ENCODE peak calls at places on chromosomes 12 and 14, in eight cellular contexts. One of them, this sample, is unnamed.

GRCh38 chr14:37869633-37870032 is 274.2 kb downstream of the TTC6 start:
- DNase-seq in stimulated activated CD4-positive, alpha-beta T cell treated with anti-CD3 and anti-CD28 coated beads, Interleukin-12 subunit alpha, Interleukin-12 subunit beta, amount 100 ng/mL, for 4 hours: no peak
- DNase-seq in activated T-cell treated with anti-CD3 and anti-CD28 coated beads for 24 hours: no peak
- DNase-seq in GM23338: no peak
- DNase-seq in NCI-H774: no peak
- DNase-seq in ELR: no peak
- DNase-seq in stomach: no peak
- DNase-seq in endodermal cell: no peak
- DNase-seq in this sample: no peak

GRCh38 chr14:86604546-86604945 is 1074.6 kb downstream of the FLRT2 start:
- DNase-seq in ELR: peak
- DNase-seq in GM23338: no peak
- DNase-seq in NCI-H774: no peak
- DNase-seq in endodermal cell: no peak
- DNase-seq in activated T-cell treated with anti-CD3 and anti-CD28 coated beads for 24 hours: no peak
- DNase-seq in stomach: no peak
- DNase-seq in stimulated activated CD4-positive, alpha-beta T cell treated with anti-CD3 and anti-CD28 coated beads, Interleukin-12 subunit alpha, Interleukin-12 subunit beta, amount 100 ng/mL, for 4 hours: no peak
- DNase-seq in this sample: no peak

GRCh38 chr12:58174316-58174715 is 232.9 kb downstream of the ATP23 start:
- DNase-seq in stomach: no peak
- DNase-seq in GM23338: no peak
- DNase-seq in NCI-H774: no peak
- DNase-seq in endodermal cell: no peak
- DNase-seq in ELR: no peak
- DNase-seq in activated T-cell treated with anti-CD3 and anti-CD28 coated beads for 24 hours: no peak
- DNase-seq in stimulated activated CD4-positive, alpha-beta T cell treated with anti-CD3 and anti-CD28 coated beads, Interleukin-12 subunit alpha, Interleukin-12 subunit beta, amount 100 ng/mL, for 4 hours: no peak
- DNase-seq in this sample: no peak

GRCh38 chr12:6180300-6181051 is 19.7 kb upstream of the CD9 start:
- DNase-seq in NCI-H774: no peak
- DNase-seq in activated T-cell treated with anti-CD3 and anti-CD28 coated beads for 24 hours: no peak
- DNase-seq in ELR: peak
- DNase-seq in GM23338: no peak
- DNase-seq in stomach: peak
- DNase-seq in endodermal cell: peak
- DNase-seq in stimulated activated CD4-positive, alpha-beta T cell treated with anti-CD3 and anti-CD28 coated beads, Interleukin-12 subunit alpha, Interleukin-12 subunit beta, amount 100 ng/mL, for 4 hours: no peak
- DNase-seq in this sample: peak

GRCh38 chr14:42192659-42193425 is 586.2 kb downstream of the LRFN5 start:
- DNase-seq in activated T-cell treated with anti-CD3 and anti-CD28 coated beads for 24 hours: no peak
- DNase-seq in endodermal cell: no peak
- DNase-seq in NCI-H774: no peak
- DNase-seq in stomach: no peak
- DNase-seq in GM23338: no peak
- DNase-seq in ELR: peak
- DNase-seq in stimulated activated CD4-positive, alpha-beta T cell treated with anti-CD3 and anti-CD28 coated beads, Interleukin-12 subunit alpha, Interleukin-12 subunit beta, amount 100 ng/mL, for 4 hours: no peak
- DNase-seq in this sample: no peak

GRCh38 chr14:72907886-72908285 is 14.0 kb upstream of the DPF3 start:
- DNase-seq in stomach: no peak
- DNase-seq in GM23338: no peak
- DNase-seq in stimulated activated CD4-positive, alpha-beta T cell treated with anti-CD3 and anti-CD28 coated beads, Interleukin-12 subunit alpha, Interleukin-12 subunit beta, amount 100 ng/mL, for 4 hours: no peak
- DNase-seq in activated T-cell treated with anti-CD3 and anti-CD28 coated beads for 24 hours: no peak
- DNase-seq in ELR: peak
- DNase-seq in endodermal cell: peak
- DNase-seq in NCI-H774: no peak
- DNase-seq in this sample: no peak

GRCh38 chr12:111767362-111768158 is 827 bp downstream of the ALDH2 start:
- DNase-seq in ELR: peak
- DNase-seq in GM23338: peak
- DNase-seq in stimulated activated CD4-positive, alpha-beta T cell treated with anti-CD3 and anti-CD28 coated beads, Interleukin-12 subunit alpha, Interleukin-12 subunit beta, amount 100 ng/mL, for 4 hours: no peak
- DNase-seq in NCI-H774: no peak
- DNase-seq in stomach: no peak
- DNase-seq in endodermal cell: no peak
- DNase-seq in activated T-cell treated with anti-CD3 and anti-CD28 coated beads for 24 hours: no peak
- DNase-seq in this sample: no peak

GRCh38 chr12:109160873-109161272 is 44.5 kb downstream of the ACACB start:
- DNase-seq in stomach: no peak
- DNase-seq in stimulated activated CD4-positive, alpha-beta T cell treated with anti-CD3 and anti-CD28 coated beads, Interleukin-12 subunit alpha, Interleukin-12 subunit beta, amount 100 ng/mL, for 4 hours: no peak
- DNase-seq in activated T-cell treated with anti-CD3 and anti-CD28 coated beads for 24 hours: no peak
- DNase-seq in endodermal cell: no peak
- DNase-seq in GM23338: no peak
- DNase-seq in ELR: no peak
- DNase-seq in NCI-H774: no peak
- DNase-seq in this sample: no peak

GRCh38 chr14:93543766-93544165 is 113.0 kb downstream of the UNC79 start:
- DNase-seq in ELR: peak
- DNase-seq in GM23338: peak
- DNase-seq in stimulated activated CD4-positive, alpha-beta T cell treated with anti-CD3 and anti-CD28 coated beads, Interleukin-12 subunit alpha, Interleukin-12 subunit beta, amount 100 ng/mL, for 4 hours: no peak
- DNase-seq in activated T-cell treated with anti-CD3 and anti-CD28 coated beads for 24 hours: no peak
- DNase-seq in stomach: no peak
- DNase-seq in endodermal cell: no peak
- DNase-seq in NCI-H774: no peak
- DNase-seq in this sample: no peak

GRCh38 chr12:71014180-71014785 is 93.7 kb upstream of the PTPRR start:
- DNase-seq in stimulated activated CD4-positive, alpha-beta T cell treated with anti-CD3 and anti-CD28 coated beads, Interleukin-12 subunit alpha, Interleukin-12 subunit beta, amount 100 ng/mL, for 4 hours: no peak
- DNase-seq in NCI-H774: peak
- DNase-seq in ELR: peak
- DNase-seq in stomach: no peak
- DNase-seq in activated T-cell treated with anti-CD3 and anti-CD28 coated beads for 24 hours: no peak
- DNase-seq in endodermal cell: no peak
- DNase-seq in GM23338: peak
- DNase-seq in this sample: no peak

GRCh38 chr14:35897616-35898111 is 71.5 kb downstream of the BRMS1L start:
- DNase-seq in ELR: no peak
- DNase-seq in NCI-H774: peak
- DNase-seq in GM23338: peak
- DNase-seq in endodermal cell: peak
- DNase-seq in stimulated activated CD4-positive, alpha-beta T cell treated with anti-CD3 and anti-CD28 coated beads, Interleukin-12 subunit alpha, Interleukin-12 subunit beta, amount 100 ng/mL, for 4 hours: no peak
- DNase-seq in activated T-cell treated with anti-CD3 and anti-CD28 coated beads for 24 hours: no peak
- DNase-seq in stomach: no peak
- DNase-seq in this sample: no peak

GRCh38 chr12:124000111-124000510 is 27.1 kb downstream of the ZNF664 start:
- DNase-seq in NCI-H774: no peak
- DNase-seq in stimulated activated CD4-positive, alpha-beta T cell treated with anti-CD3 and anti-CD28 coated beads, Interleukin-12 subunit alpha, Interleukin-12 subunit beta, amount 100 ng/mL, for 4 hours: no peak
- DNase-seq in GM23338: no peak
- DNase-seq in ELR: no peak
- DNase-seq in stomach: no peak
- DNase-seq in endodermal cell: no peak
- DNase-seq in activated T-cell treated with anti-CD3 and anti-CD28 coated beads for 24 hours: no peak
- DNase-seq in this sample: no peak

GRCh38 chr14:60175255-60175902 is 10.2 kb upstream of the DHRS7 start:
- DNase-seq in stimulated activated CD4-positive, alpha-beta T cell treated with anti-CD3 and anti-CD28 coated beads, Interleukin-12 subunit alpha, Interleukin-12 subunit beta, amount 100 ng/mL, for 4 hours: no peak
- DNase-seq in endodermal cell: no peak
- DNase-seq in GM23338: no peak
- DNase-seq in ELR: peak
- DNase-seq in NCI-H774: no peak
- DNase-seq in activated T-cell treated with anti-CD3 and anti-CD28 coated beads for 24 hours: no peak
- DNase-seq in stomach: no peak
- DNase-seq in this sample: no peak

GRCh38 chr12:83664650-83665049 is 977.9 kb downstream of the TMTC2 start:
- DNase-seq in endodermal cell: no peak
- DNase-seq in stomach: no peak
- DNase-seq in ELR: no peak
- DNase-seq in NCI-H774: no peak
- DNase-seq in activated T-cell treated with anti-CD3 and anti-CD28 coated beads for 24 hours: no peak
- DNase-seq in GM23338: no peak
- DNase-seq in stimulated activated CD4-positive, alpha-beta T cell treated with anti-CD3 and anti-CD28 coated beads, Interleukin-12 subunit alpha, Interleukin-12 subunit beta, amount 100 ng/mL, for 4 hours: no peak
- DNase-seq in this sample: no peak

GRCh38 chr12:20154060-20154459 is 214.3 kb upstream of the PDE3A start:
- DNase-seq in NCI-H774: no peak
- DNase-seq in ELR: no peak
- DNase-seq in activated T-cell treated with anti-CD3 and anti-CD28 coated beads for 24 hours: no peak
- DNase-seq in endodermal cell: no peak
- DNase-seq in stimulated activated CD4-positive, alpha-beta T cell treated with anti-CD3 and anti-CD28 coated beads, Interleukin-12 subunit alpha, Interleukin-12 subunit beta, amount 100 ng/mL, for 4 hours: no peak
- DNase-seq in GM23338: no peak
- DNase-seq in stomach: no peak
- DNase-seq in this sample: no peak

GRCh38 chr12:63815482-63815852 is 29.0 kb upstream of the SRGAP1 start:
- DNase-seq in activated T-cell treated with anti-CD3 and anti-CD28 coated beads for 24 hours: no peak
- DNase-seq in NCI-H774: no peak
- DNase-seq in stomach: no peak
- DNase-seq in endodermal cell: no peak
- DNase-seq in GM23338: no peak
- DNase-seq in ELR: no peak
- DNase-seq in stimulated activated CD4-positive, alpha-beta T cell treated with anti-CD3 and anti-CD28 coated beads, Interleukin-12 subunit alpha, Interleukin-12 subunit beta, amount 100 ng/mL, for 4 hours: no peak
- DNase-seq in this sample: no peak

GRCh38 chr12:57549909-57550627 is at the start of gene KIF5A:
- DNase-seq in endodermal cell: peak
- DNase-seq in stomach: no peak
- DNase-seq in ELR: peak
- DNase-seq in GM23338: peak
- DNase-seq in stimulated activated CD4-positive, alpha-beta T cell treated with anti-CD3 and anti-CD28 coated beads, Interleukin-12 subunit alpha, Interleukin-12 subunit beta, amount 100 ng/mL, for 4 hours: peak
- DNase-seq in activated T-cell treated with anti-CD3 and anti-CD28 coated beads for 24 hours: peak
- DNase-seq in NCI-H774: peak
- DNase-seq in this sample: no peak

GRCh38 chr14:99384446-99385417 is 95.9 kb downstream of the SETD3 start:
- DNase-seq in stomach: no peak
- DNase-seq in GM23338: no peak
- DNase-seq in ELR: no peak
- DNase-seq in endodermal cell: peak
- DNase-seq in stimulated activated CD4-positive, alpha-beta T cell treated with anti-CD3 and anti-CD28 coated beads, Interleukin-12 subunit alpha, Interleukin-12 subunit beta, amount 100 ng/mL, for 4 hours: no peak
- DNase-seq in activated T-cell treated with anti-CD3 and anti-CD28 coated beads for 24 hours: no peak
- DNase-seq in NCI-H774: no peak
- DNase-seq in this sample: no peak

This sample was measured in left ventricle myocardium inferior.